ENCODE peak calls at places on chromosomes 12 and 14, in eight cellular contexts. S is transverse colon, M is breast epithelium, R is endothelial cell of umbilical vein, D is Panc1, Y is stomach, J is GM12878, I is vagina. A is an unnamed sample. For H3K36me3, the result is how much of the 10 kb centered on the place peaks cover.

GRCh38 chr14:58362798-58363412 is 32.8 kb upstream of the TOMM20L start:
- DNase-seq in R (peak), S (no peak), I (no peak), Y (no peak), J (no peak), M (no peak), D (peak), A (no peak)

GRCh38 chr14:23185046-23185445 is 1.6 kb upstream of the SLC7A8 start:
- DNase-seq in Y (no peak), I (no peak), R (peak), S (no peak), M (no peak), J (no peak), D (no peak), A (no peak)

GRCh38 chr14:37787879-37788494 is 192.6 kb downstream of the TTC6 start:
- DNase-seq in I (no peak), M (no peak), S (no peak), J (no peak), Y (no peak), R (no peak), D (no peak), A (no peak)

GRCh38 chr12:98698603-98699463 is 53.7 kb downstream of the APAF1 start:
- DNase-seq in J (peak), D (peak), R (peak), S (peak), Y (peak), I (no peak), M (peak), A (no peak)

GRCh38 chr12:124171231-124171985 is 123.5 kb upstream of the RFLNA start:
- DNase-seq in J (no peak), M (no peak), Y (no peak), I (no peak), R (no peak), S (no peak), D (no peak), A (no peak)

GRCh38 chr14:43540948-43541347 is 966.1 kb downstream of the FSCB start:
- DNase-seq in J (no peak), S (no peak), Y (no peak), M (no peak), I (no peak), D (no peak), R (no peak), A (no peak)

GRCh38 chr14:101195309-101195724 is 291.8 kb upstream of the RTL1 start:
- DNase-seq in S (no peak), D (no peak), R (no peak), M (no peak), J (no peak), Y (peak), I (peak), A (peak)

GRCh38 chr12:27780612-27781408 is 774 bp upstream of the MANSC4 start:
- DNase-seq in I (no peak), D (no peak), M (peak), Y (peak), R (peak), J (no peak), S (peak), A (no peak)

GRCh38 chr14:101776315-101776714 is 14.8 kb downstream of the PPP2R5C start:
- DNase-seq in D (no peak), I (no peak), Y (no peak), M (no peak), R (no peak), J (no peak), S (no peak), A (no peak)

GRCh38 chr12:130838951-130839769 is at the start of gene STX2:
- DNase-seq in I (no peak), S (peak), J (peak), R (peak), M (peak), D (peak), Y (peak), A (peak)

GRCh38 chr12:76588881-76589565 is 29.5 kb upstream of the OSBPL8 start:
- DNase-seq in M (no peak), R (no peak), S (no peak), D (no peak), Y (no peak), J (no peak), I (no peak), A (no peak)

GRCh38 chr12:118467576-118467975 is 91.2 kb downstream of the SUDS3 start:
- DNase-seq in R (no peak), M (no peak), I (no peak), Y (no peak), D (no peak), J (no peak), S (no peak), A (no peak)

GRCh38 chr12:110074089-110074488 is 25.8 kb upstream of the C12orf76 start:
- DNase-seq in Y (no peak), I (no peak), D (no peak), J (no peak), R (no peak), S (no peak), M (no peak), A (no peak)

DNA sequence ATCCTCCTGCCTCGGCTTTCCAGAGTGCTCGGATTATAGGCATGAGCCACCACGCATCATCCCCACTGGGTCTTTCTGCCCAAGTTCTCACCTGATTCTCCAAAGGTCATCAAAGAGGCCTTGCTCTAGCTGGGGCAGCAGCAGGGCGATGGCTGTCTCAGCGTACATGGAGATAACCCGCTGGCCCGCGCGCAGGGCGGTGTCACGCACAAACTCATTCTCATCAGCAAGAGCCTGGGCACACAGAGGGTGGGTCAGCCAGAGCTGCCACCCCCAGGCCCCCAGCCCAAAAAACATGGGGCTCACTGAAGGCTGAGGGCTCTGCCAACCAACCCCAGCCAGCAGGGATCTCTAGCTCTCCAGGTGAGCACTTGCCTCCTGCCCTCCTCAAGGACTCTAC is 27.7 kb upstream of the RAB35 start:
- DNase-seq in M (no peak), R (no peak), I (no peak), Y (no peak), S (no peak), J (no peak), D (no peak), A (no peak)
- H3K36me3 ChIP-seq in M (under half), R (under half), I (under half), Y (half or more), S (half or more), J (under half), D (under half), A (half or more)

GRCh38 chr14:39181026-39181692 is 6.1 kb downstream of the PNN start:
- DNase-seq in Y (no peak), D (no peak), I (no peak), R (no peak), J (no peak), S (no peak), M (no peak), A (no peak)
- TF ChIP-seq POLR2AphosphoS5 in Y (no peak), D (no peak), I (no peak), R (no peak), J (peak), S (no peak), M (no peak), A (no peak)

DNA sequence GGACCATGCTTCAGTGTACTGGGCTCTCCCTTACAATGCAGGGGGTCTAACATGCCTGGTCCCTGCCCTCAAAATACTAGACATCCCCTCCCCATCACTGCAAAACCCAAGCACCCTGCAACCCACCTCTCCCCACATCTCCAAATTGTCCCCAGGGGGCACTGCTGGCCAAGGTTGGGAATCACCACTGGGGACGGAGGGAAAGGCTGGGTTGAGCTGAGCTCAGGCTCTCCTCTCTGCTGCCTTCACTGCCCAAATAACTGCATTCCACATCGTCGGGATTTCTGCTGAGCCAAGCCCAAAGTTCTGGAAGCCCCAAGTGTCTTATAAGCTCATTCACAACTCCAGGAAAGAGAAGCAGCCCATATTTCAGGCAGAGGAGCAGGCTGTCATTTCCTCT is 69.6 kb downstream of the NT5DC3 start:
- DNase-seq in R (peak), I (no peak), S (peak), Y (peak), D (no peak), J (no peak), M (no peak), A (no peak)
- TF ChIP-seq CTCF in R (peak), I (peak), S (peak), Y (peak), D (peak), J (peak), M (peak), A (peak)

GRCh38 chr12:112151766-112152541 is 26.6 kb downstream of the TRAFD1 start:
- DNase-seq in R (no peak), S (no peak), M (no peak), Y (no peak), I (no peak), J (no peak), D (no peak), A (peak)
- H3K36me3 ChIP-seq in R (under half), S (half or more), M (under half), Y (half or more), I (under half), J (under half), D (under half), A (half or more)

GRCh38 chr12:30926243-30927209 is at the start of gene TSPAN11:
- DNase-seq in J (no peak), R (peak), S (no peak), M (no peak), D (no peak), Y (no peak), I (no peak), A (no peak)
- TF ChIP-seq POLR2AphosphoS5 in J (no peak), R (peak), S (no peak), M (no peak), D (no peak), Y (no peak), I (no peak), A (no peak)

DNA sequence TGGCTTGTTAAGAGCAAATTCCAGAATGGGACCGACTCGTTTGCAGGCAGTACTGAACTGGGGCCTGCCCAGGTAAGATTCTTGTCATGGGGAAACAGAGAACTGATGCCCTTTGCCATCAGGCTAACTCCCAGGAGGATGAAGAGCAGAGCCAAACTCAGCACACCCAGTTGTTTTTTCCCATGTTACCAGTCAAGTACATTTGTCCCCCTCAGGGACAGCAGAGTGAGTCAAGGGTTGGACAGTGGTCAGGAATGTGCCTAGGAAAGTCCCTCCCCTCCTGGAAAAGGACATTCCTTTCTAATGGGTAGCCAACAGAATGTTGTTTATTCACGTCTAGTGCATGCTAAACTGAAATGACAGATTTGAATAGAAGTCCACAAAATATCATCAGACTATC is 1.6 kb downstream of the ART4 start:
- DNase-seq in I (no peak), R (peak), Y (no peak), S (peak), D (no peak), M (peak), J (no peak), A (no peak)
- TF ChIP-seq CTCF in I (no peak), R (no peak), Y (no peak), S (no peak), D (no peak), M (no peak), J (no peak), A (no peak)

A was measured in esophagus muscularis mucosa.